ENCODE peak calls at places on chromosomes 12 and 14, in five cellular contexts. Z, B, D, G and S are unnamed samples.
A peak's percentile ranks its signal among the peaks of the same experiment; 100 is the strongest.

GRCh38 chr14:31895206-31895605 is 181.9 kb upstream of the ARHGAP5 start:
- DNase-seq in Z (no peak), B (no peak), D (no peak), G (no peak), S (no peak)

GRCh38 chr12:52145228-52145940 is 46.4 kb downstream of the KRT80 start:
- DNase-seq in Z (no peak), B (no peak), D (no peak), G (peak; percentile 68), S (no peak)

GRCh38 chr12:62191747-62192485 is 68.3 kb upstream of the USP15 start:
- DNase-seq in Z (peak; percentile 37), B (peak; percentile 27), D (no peak), G (peak; percentile 80), S (no peak)

GRCh38 chr12:26271889-26272492 is 76.6 kb downstream of the SSPN start:
- DNase-seq in Z (peak; percentile 86), B (no peak), D (no peak), G (peak; percentile 82), S (peak; percentile 87)

GRCh38 chr12:69527506-69528272 is 57.5 kb downstream of the FRS2 start:
- DNase-seq in Z (no peak), B (no peak), D (no peak), G (no peak), S (no peak)

GRCh38 chr14:23828611-23829010 is 125.0 kb upstream of the DHRS4 start:
- DNase-seq in Z (no peak), B (no peak), D (no peak), G (no peak), S (no peak)

GRCh38 chr14:89252887-89253532 is 164.0 kb downstream of the FOXN3 start:
- DNase-seq in Z (no peak), B (no peak), D (no peak), G (no peak), S (no peak)

GRCh38 chr12:124567035-124567672 is at the start of gene NCOR2:
- DNase-seq in Z (peak; percentile 74), B (peak; percentile 67), D (peak; percentile 17), G (peak; percentile 88), S (no peak)

GRCh38 chr12:120528861-120529525 is at the start of gene COQ5:
- DNase-seq in Z (peak; percentile 88), B (peak; percentile 90), D (peak; percentile 56), G (peak; percentile 96), S (peak; percentile 95)

GRCh38 chr12:132393991-132394949 is 64.9 kb upstream of the GALNT9 start:
- DNase-seq in Z (no peak), B (peak; percentile 58), D (no peak), G (peak; percentile 54), S (no peak)

GRCh38 chr12:13000616-13000934 is 510 bp upstream of the HEBP1 start:
- DNase-seq in Z (no peak), B (peak; percentile 47), D (no peak), G (no peak), S (no peak)

GRCh38 chr14:75044322-75044721 is 6.9 kb downstream of the MLH3 start:
- DNase-seq in Z (no peak), B (no peak), D (no peak), G (no peak), S (no peak)

GRCh38 chr14:67477926-67478915 is 10.3 kb downstream of the TMEM229B start:
- DNase-seq in Z (no peak), B (no peak), D (no peak), G (no peak), S (no peak)

GRCh38 chr12:20150835-20151234 is 217.5 kb upstream of the PDE3A start:
- DNase-seq in Z (no peak), B (no peak), D (no peak), G (no peak), S (no peak)

GRCh38 chr12:32134144-32134888 is 27.7 kb downstream of the BICD1 start:
- DNase-seq in Z (no peak), B (peak; percentile 81), D (no peak), G (no peak), S (no peak)

GRCh38 chr14:49641697-49642129 is 6.7 kb upstream of the DNAAF2 start:
- DNase-seq in Z (no peak), B (no peak), D (no peak), G (no peak), S (no peak)

GRCh38 chr12:22670762-22671161 is 45.8 kb downstream of the ETNK1 start:
- DNase-seq in Z (no peak), B (no peak), D (no peak), G (no peak), S (no peak)

GRCh38 chr14:95156153-95156764 is 1.1 kb downstream of the DICER1 start:
- DNase-seq in Z (no peak), B (no peak), D (no peak), G (no peak), S (no peak)

GRCh38 chr12:1881936-1882335 is 36.5 kb downstream of the CACNA2D4 start:
- DNase-seq in Z (no peak), B (no peak), D (no peak), G (no peak), S (no peak)

GRCh38 chr14:36518586-36519430 is 1.2 kb downstream of the NKX2-1 start:
- DNase-seq in Z (no peak), B (no peak), D (no peak), G (peak; percentile 74), S (no peak)

GRCh38 chr12:29574500-29574899 is 77.0 kb upstream of the OVCH1 start:
- DNase-seq in Z (no peak), B (no peak), D (no peak), G (no peak), S (no peak)

GRCh38 chr12:115941362-115941761 is 336.1 kb downstream of the MED13L start:
- DNase-seq in Z (no peak), B (no peak), D (no peak), G (no peak), S (no peak)

GRCh38 chr12:114286145-114286544 is 119.8 kb downstream of the TBX5 start:
- DNase-seq in Z (no peak), B (no peak), D (no peak), G (no peak), S (no peak)

GRCh38 chr12:123266679-123267277 is 4.9 kb downstream of the CDK2AP1 start:
- DNase-seq in Z (no peak), B (no peak), D (no peak), G (no peak), S (no peak)

GRCh38 chr12:53994268-53994690 is 5.7 kb upstream of the HOXC9 start:
- DNase-seq in Z (no peak), B (no peak), D (no peak), G (no peak), S (no peak)

GRCh38 chr14:69643430-69644200 is 32.2 kb downstream of the SUSD6 start:
- DNase-seq in Z (no peak), B (peak; percentile 84), D (no peak), G (no peak), S (no peak)

GRCh38 chr14:31336646-31337045 is 83.7 kb downstream of the HEATR5A start:
- DNase-seq in Z (no peak), B (no peak), D (no peak), G (no peak), S (no peak)

GRCh38 chr12:12441891-12442461 is 85.1 kb downstream of the BORCS5 start:
- DNase-seq in Z (no peak), B (peak; percentile 57), D (no peak), G (no peak), S (no peak)

GRCh38 chr14:47278233-47278842 is 397.1 kb downstream of the MDGA2 start:
- DNase-seq in Z (peak; percentile 14), B (peak; percentile 55), D (no peak), G (peak; percentile 23), S (no peak)

GRCh38 chr12:123834845-123835244 is 72.7 kb downstream of the DNAH10 start:
- DNase-seq in Z (no peak), B (no peak), D (no peak), G (no peak), S (no peak)

GRCh38 chr12:116015525-116015924 is 262.0 kb downstream of the MED13L start:
- DNase-seq in Z (no peak), B (no peak), D (no peak), G (no peak), S (no peak)

GRCh38 chr12:56468216-56469006 is at the start of gene SPRYD4:
- DNase-seq in Z (peak; percentile 94), B (peak; percentile 95), D (peak; percentile 85), G (peak; percentile 97), S (peak; percentile 97)

GRCh38 chr14:90562652-90563051 is 165.8 kb downstream of the CALM1 start:
- DNase-seq in Z (no peak), B (no peak), D (no peak), G (no peak), S (no peak)

GRCh38 chr12:108551556-108551955 is 9.4 kb downstream of the SART3 start:
- DNase-seq in Z (no peak), B (no peak), D (no peak), G (no peak), S (no peak)

GRCh38 chr12:103013741-103014140 is 56.3 kb downstream of the ASCL1 start:
- DNase-seq in Z (no peak), B (no peak), D (no peak), G (no peak), S (no peak)

GRCh38 chr12:116672842-116673516 is 64.9 kb downstream of the SPRING1 start:
- DNase-seq in Z (no peak), B (no peak), D (no peak), G (no peak), S (no peak)

GRCh38 chr14:65170318-65170717 is 68.0 kb upstream of the MAX start:
- DNase-seq in Z (no peak), B (no peak), D (no peak), G (no peak), S (no peak)